ENCODE peak calls at places on chromosome 6, in six cellular contexts. F, E, D, A, S and I are unnamed samples.

GRCh38 chr6:106145741-106146227 is 59.6 kb downstream of the PRDM1 start:
- DNase-seq in E (no peak), D (no peak), F (no peak), S (no peak), A (peak; percentile 30), I (no peak)

GRCh38 chr6:107972413-107973096 is 14.5 kb upstream of the SEC63 start:
- DNase-seq in A (no peak), S (no peak), D (no peak), E (no peak), F (no peak), I (no peak)

GRCh38 chr6:7907159-7907558 is 3.4 kb downstream of the TXNDC5 start:
- DNase-seq in D (no peak), A (no peak), S (no peak), E (no peak), F (no peak), I (no peak)

GRCh38 chr6:132675749-132676148 is 16.8 kb upstream of the TAAR1 start:
- DNase-seq in S (no peak), A (no peak), D (no peak), E (no peak), F (no peak), I (no peak)

GRCh38 chr6:62035952-62036351 is 250.1 kb downstream of the KHDRBS2 start:
- DNase-seq in F (no peak), A (no peak), S (no peak), E (no peak), D (no peak), I (no peak)

GRCh38 chr6:157283330-157283898 is 39.9 kb downstream of the TMEM242 start:
- DNase-seq in D (no peak), S (no peak), A (no peak), F (no peak), E (no peak), I (no peak)

GRCh38 chr6:26305097-26305841 is 59.7 kb upstream of the BTN3A2 start:
- DNase-seq in D (no peak), A (peak; percentile 90), S (no peak), E (peak; percentile 57), F (no peak), I (no peak)

GRCh38 chr6:37731888-37732287 is 34.2 kb upstream of the MDGA1 start:
- DNase-seq in E (no peak), A (no peak), S (no peak), D (no peak), F (no peak), I (no peak)

GRCh38 chr6:156808287-156808686 is 31.1 kb downstream of the ARID1B start:
- DNase-seq in D (no peak), E (no peak), A (peak; percentile 31), S (no peak), F (no peak), I (no peak)

GRCh38 chr6:149852180-149852579 is 12.0 kb downstream of the LRP11 start:
- DNase-seq in E (no peak), A (peak; percentile 93), F (no peak), D (no peak), S (no peak), I (peak; percentile 46)

GRCh38 chr6:43702147-43702521 is 14.5 kb upstream of the MRPS18A start:
- DNase-seq in F (no peak), A (no peak), D (no peak), S (no peak), E (no peak), I (no peak)

GRCh38 chr6:20038805-20039204 is 173.5 kb downstream of the MBOAT1 start:
- DNase-seq in S (no peak), D (no peak), E (no peak), F (no peak), A (peak; percentile 42), I (no peak)

GRCh38 chr6:81621816-81622395 is 130.6 kb downstream of the TENT5A start:
- DNase-seq in A (peak; percentile 6), F (no peak), D (no peak), E (no peak), S (no peak), I (no peak)

GRCh38 chr6:145789443-145789842 is 25.2 kb downstream of the FBXO30 start:
- DNase-seq in D (no peak), A (peak; percentile 47), E (no peak), F (no peak), S (no peak), I (no peak)

GRCh38 chr6:159815410-159815809 is 15.3 kb downstream of the PNLDC1 start:
- DNase-seq in F (no peak), E (no peak), D (no peak), S (no peak), A (no peak), I (no peak)

GRCh38 chr6:144657691-144658090 is 372.6 kb downstream of the UTRN start:
- DNase-seq in S (no peak), F (no peak), D (no peak), A (peak; percentile 42), E (no peak), I (no peak)

GRCh38 chr6:52389626-52390360 is 27.8 kb downstream of the PAQR8 start:
- DNase-seq in A (peak; percentile 66), E (peak; percentile 29), D (no peak), F (no peak), S (no peak), I (no peak)

GRCh38 chr6:159541296-159541695 is 151.7 kb downstream of the SOD2 start:
- DNase-seq in F (no peak), S (no peak), D (no peak), E (no peak), A (no peak), I (no peak)

GRCh38 chr6:28537509-28538140 is 11.9 kb downstream of the GPX5 start:
- DNase-seq in D (no peak), E (no peak), A (peak; percentile 63), S (no peak), F (no peak), I (no peak)

GRCh38 chr6:134363323-134364039 is 45.6 kb upstream of the SGK1 start:
- DNase-seq in E (no peak), D (no peak), S (peak; percentile 27), A (peak; percentile 87), F (no peak), I (no peak)